ENCODE peak calls at places on chromosomes 2 and 18, in seven cellular contexts. Q, H, S, C, P, K and J are unnamed samples.

GRCh38 chr2:39550701-39551285 is 113.7 kb upstream of the MAP4K3 start:
- DNase-seq in C (no peak), K (peak; percentile 78), Q (no peak), H (no peak), P (peak; percentile 61), S (no peak), J (no peak)

GRCh38 chr2:67036446-67036845 is 360.7 kb upstream of the ETAA1 start:
- DNase-seq in S (no peak), P (no peak), Q (no peak), C (no peak), H (no peak), K (no peak), J (no peak)

GRCh38 chr2:17334300-17334699 is 183.9 kb downstream of the RAD51AP2 start:
- DNase-seq in C (no peak), H (no peak), Q (no peak), S (no peak), P (no peak), K (no peak), J (no peak)

GRCh38 chr2:25340340-25340886 is 1.3 kb downstream of the DNMT3A start:
- DNase-seq in C (no peak), K (no peak), S (peak; percentile 47), Q (no peak), P (no peak), H (peak; percentile 69), J (peak; percentile 41)

GRCh38 chr2:113131343-113131933 is 4.0 kb downstream of the IL1RN start:
- DNase-seq in K (no peak), C (no peak), H (no peak), S (no peak), P (no peak), Q (no peak), J (no peak)

GRCh38 chr2:67268806-67269205 is 128.3 kb upstream of the ETAA1 start:
- DNase-seq in C (no peak), Q (peak; percentile 78), P (peak; percentile 68), H (no peak), S (no peak), K (peak; percentile 13), J (no peak)

GRCh38 chr2:30777662-30778505 is 29.4 kb downstream of the CAPN13 start:
- DNase-seq in C (no peak), P (no peak), Q (no peak), K (no peak), S (no peak), H (peak; percentile 33), J (no peak)

GRCh38 chr2:7209776-7210555 is 292.8 kb downstream of the RNF144A start:
- DNase-seq in S (no peak), K (no peak), H (no peak), P (peak; percentile 89), Q (peak; percentile 13), C (no peak), J (peak; percentile 62)

GRCh38 chr2:108786008-108786353 is 590 bp upstream of the CCDC138 start:
- DNase-seq in Q (peak; percentile 42), S (no peak), H (no peak), C (no peak), P (no peak), K (no peak), J (no peak)

GRCh38 chr2:119647440-119648169 is 31.4 kb upstream of the TMEM177 start:
- DNase-seq in S (no peak), Q (peak; percentile 69), K (peak; percentile 86), P (peak; percentile 83), H (no peak), C (peak; percentile 35), J (no peak)

GRCh38 chr18:37590346-37590745 is 24.7 kb upstream of the CELF4 start:
- DNase-seq in C (no peak), S (no peak), Q (no peak), H (no peak), P (no peak), K (no peak), J (no peak)

GRCh38 chr2:65488527-65488926 is 56.1 kb upstream of the SPRED2 start:
- DNase-seq in S (no peak), C (no peak), P (no peak), H (no peak), Q (no peak), K (no peak), J (no peak)

GRCh38 chr2:45466045-45466444 is 145.0 kb downstream of the SRBD1 start:
- DNase-seq in K (no peak), H (no peak), S (peak; percentile 65), Q (no peak), C (no peak), P (no peak), J (no peak)

GRCh38 chr2:133760366-133760765 is 192.1 kb upstream of the NCKAP5 start:
- DNase-seq in C (no peak), Q (peak; percentile 96), K (no peak), P (peak; percentile 97), S (no peak), H (no peak), J (no peak)

GRCh38 chr18:23890589-23890988 is 124.0 kb upstream of the TTC39C start:
- DNase-seq in S (no peak), P (peak; percentile 71), H (no peak), K (no peak), C (no peak), Q (peak; percentile 27), J (peak; percentile 24)

DNA sequence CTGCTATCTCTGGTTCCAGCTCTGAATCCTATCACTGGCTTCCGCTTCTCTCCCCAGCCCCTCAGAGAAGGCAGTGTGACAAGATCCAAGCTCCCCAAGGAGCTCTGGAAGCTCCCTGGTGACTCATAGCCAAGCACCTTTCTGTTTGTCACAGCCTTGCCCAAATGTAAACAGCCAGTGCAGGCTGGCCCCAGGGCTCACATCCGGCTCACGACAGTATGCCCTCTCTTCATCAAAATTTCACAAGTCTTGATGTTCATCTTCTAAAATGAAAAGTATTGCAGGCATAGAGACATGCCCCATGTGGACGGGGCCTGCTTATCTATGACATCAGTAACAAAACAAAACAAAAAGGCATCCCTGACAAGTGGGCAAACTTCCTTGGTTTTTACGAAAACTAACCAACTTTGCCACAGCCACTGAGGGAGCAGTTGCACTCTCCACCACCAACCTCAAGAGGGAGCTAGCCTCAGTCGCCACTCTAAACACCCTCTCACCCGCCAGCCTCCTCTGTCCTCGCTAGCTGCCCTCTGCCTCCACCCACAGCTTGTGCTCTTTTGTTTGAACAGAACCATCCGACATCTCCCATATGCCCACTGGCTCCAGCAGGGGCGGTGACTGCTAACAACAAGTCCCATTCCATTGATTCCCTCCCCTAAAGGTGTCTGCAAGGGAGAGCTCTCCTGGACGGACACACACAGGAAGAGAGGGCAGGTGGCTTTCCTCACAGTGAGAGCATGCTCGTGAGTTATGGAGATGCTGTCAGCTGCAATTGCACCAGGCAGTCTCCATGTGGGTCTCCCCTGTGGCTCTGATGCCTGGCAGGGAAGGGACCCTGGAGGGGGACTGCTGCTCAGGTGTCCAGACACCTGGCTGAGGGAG is 71.0 kb upstream of the DAPL1 start:
- DNase-seq in Q (no peak), P (no peak), S (peak; percentile 75), K (no peak), C (no peak), H (peak; percentile 45), J (peak; percentile 12)
- TF ChIP-seq CTCF in Q (peak; percentile 9), P (no peak), S (peak; percentile 67), K (peak; percentile 15), C (peak; percentile 43), H (peak; percentile 14), J (peak; percentile 49)

GRCh38 chr2:204109681-204110080 is 173.1 kb downstream of the ICOS start:
- DNase-seq in S (no peak), K (peak; percentile 46), H (no peak), C (no peak), P (no peak), Q (no peak), J (no peak)
- TF ChIP-seq EZH2 in S (no peak), K (no peak), H (no peak), C (no peak), P (no peak), Q (no peak), J (no peak)

GRCh38 chr2:74841663-74842062 is 7.7 kb downstream of the HK2 start:
- DNase-seq in C (no peak), Q (no peak), K (no peak), P (no peak), S (no peak), H (no peak), J (no peak)

GRCh38 chr2:74835831-74836674 is 2.1 kb downstream of the HK2 start:
- DNase-seq in P (peak; percentile 29), S (peak; percentile 91), H (peak; percentile 59), K (peak; percentile 54), C (no peak), Q (peak; percentile 56), J (peak; percentile 70)

GRCh38 chr2:74833418-74834233 is at the start of gene HK2:
- DNase-seq in P (peak; percentile 69), K (peak; percentile 85), C (peak; percentile 70), Q (peak; percentile 81), S (peak; percentile 92), H (peak; percentile 95), J (peak; percentile 96)

GRCh38 chr2:74834806-74835755 is 1.2 kb downstream of the HK2 start:
- DNase-seq in C (no peak), H (peak; percentile 73), Q (peak; percentile 42), S (peak; percentile 97), P (no peak), K (peak; percentile 30), J (peak; percentile 84)

DNA sequence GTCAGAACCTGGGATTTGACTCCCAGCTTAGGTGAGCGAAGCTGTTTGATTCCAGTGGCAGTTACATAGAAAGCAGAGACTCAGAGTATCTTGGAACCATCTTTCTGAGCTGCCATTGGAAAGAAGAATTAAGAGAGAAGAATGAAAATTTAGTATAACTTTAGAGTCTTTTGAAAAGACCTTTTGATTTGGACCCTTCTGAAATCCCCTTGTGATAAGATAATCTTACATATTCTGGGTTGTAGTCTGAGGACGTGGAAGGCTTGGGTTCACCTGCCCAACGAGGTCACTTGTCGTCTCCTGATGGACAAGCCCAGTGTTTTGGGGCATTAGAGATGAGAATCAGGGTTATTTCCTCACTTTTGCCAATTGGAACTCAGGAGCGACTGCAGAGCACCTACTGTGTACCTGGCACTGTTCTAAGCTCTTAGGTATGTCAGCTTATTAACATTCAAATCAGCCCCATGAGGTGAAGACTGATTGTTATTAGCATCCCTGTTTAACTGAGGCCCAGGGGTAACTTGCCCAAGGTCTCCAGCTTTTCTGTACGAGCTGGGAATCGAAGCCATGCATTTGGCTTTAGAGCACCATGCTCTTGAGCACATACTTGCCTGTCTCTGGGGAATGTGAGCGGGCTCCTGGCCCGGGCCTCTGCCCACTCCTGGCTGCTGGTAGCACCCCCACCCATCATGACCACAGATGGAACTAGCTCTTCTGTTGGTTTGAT is 2.9 kb downstream of the HK2 start:
- DNase-seq in Q (no peak), K (no peak), C (no peak), S (peak; percentile 79), H (no peak), P (no peak), J (no peak)
- TF ChIP-seq CTCF in Q (no peak), K (no peak), C (no peak), S (no peak), H (no peak), P (no peak), J (no peak)

DNA sequence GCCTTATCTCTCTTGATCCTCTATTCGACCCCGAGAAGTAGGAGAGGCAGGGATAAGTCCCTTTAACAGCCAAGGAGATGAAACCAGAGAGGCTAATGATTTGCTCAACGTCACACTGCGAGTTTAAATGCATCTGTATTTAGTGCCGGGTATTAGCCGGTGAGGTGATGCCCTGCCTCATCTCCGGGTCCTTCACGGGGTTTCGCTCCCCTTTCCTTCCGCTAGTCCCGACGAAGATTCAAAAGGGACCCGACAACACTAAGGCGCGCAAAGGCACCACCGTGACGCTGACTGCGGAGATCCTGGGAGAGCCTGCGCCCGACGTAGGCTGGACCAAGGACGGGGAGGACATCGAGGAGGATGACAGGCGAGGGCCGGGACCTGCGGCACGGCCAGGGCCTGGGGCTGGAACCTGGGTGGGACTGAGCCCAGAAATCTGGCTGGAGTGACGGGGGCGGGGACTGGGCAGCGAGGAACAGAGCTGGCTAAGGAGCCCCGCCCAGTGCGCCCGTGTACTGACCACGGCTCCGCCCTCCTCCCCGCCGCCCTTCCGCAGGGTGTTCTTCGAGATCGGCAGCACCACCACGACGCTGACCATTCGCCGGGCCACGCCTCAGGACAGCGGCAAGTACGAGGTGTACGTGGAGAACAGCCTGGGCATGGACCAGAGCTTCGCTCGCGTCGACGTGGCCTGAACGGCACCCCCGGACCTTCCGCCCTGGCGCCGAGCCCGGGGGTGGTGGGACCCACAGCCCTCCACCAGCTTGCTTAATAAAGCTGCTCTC is 1.0 kb upstream of the GMPPA start:
- DNase-seq in H (peak; percentile 89), P (peak; percentile 75), S (peak; percentile 77), K (peak; percentile 78), Q (peak; percentile 80), C (no peak), J (no peak)
- TF ChIP-seq EZH2 in H (no peak), P (no peak), S (peak; percentile 61), K (peak; percentile 9), Q (no peak), C (peak; percentile 53), J (no peak)